ENCODE peak calls at places on chromosomes 4 and X, in eight cellular contexts. Q, F, D, K, G, X, U and E are unnamed samples.

GRCh38 chr4:182884046-182884445 is 33.1 kb downstream of the DCTD start:
- DNase-seq in Q (no peak), F (no peak), D (no peak), K (no peak), G (no peak), X (peak; percentile 22), U (no peak), E (no peak)

GRCh38 chr4:38132140-38132673 is 172.0 kb downstream of the PTTG2 start:
- DNase-seq in Q (no peak), F (no peak), D (no peak), K (no peak), G (no peak), X (peak; percentile 87), U (no peak), E (no peak)

GRCh38 chrX:11449613-11450012 is 156.4 kb downstream of the AMELX start:
- DNase-seq in Q (no peak), F (no peak), D (no peak), K (no peak), G (no peak), X (no peak), U (no peak), E (no peak)

GRCh38 chr4:2930135-2930805 is 32.9 kb downstream of the NOP14 start:
- DNase-seq in Q (no peak), F (no peak), D (no peak), K (no peak), G (no peak), X (no peak), U (peak; percentile 26), E (peak; percentile 54)

GRCh38 chr4:19711871-19712270 is 539.8 kb upstream of the SLIT2 start:
- DNase-seq in Q (no peak), F (no peak), D (no peak), K (no peak), G (no peak), X (peak; percentile 48), U (no peak), E (no peak)

GRCh38 chr4:2938906-2939305 is 24.3 kb downstream of the NOP14 start:
- DNase-seq in Q (no peak), F (peak; percentile 38), D (no peak), K (no peak), G (no peak), X (no peak), U (no peak), E (peak; percentile 65)

GRCh38 chr4:167032876-167033275 is 201.4 kb downstream of the SPOCK3 start:
- DNase-seq in Q (no peak), F (no peak), D (no peak), K (no peak), G (no peak), X (no peak), U (no peak), E (no peak)

GRCh38 chr4:148004228-148004813 is 272.4 kb downstream of the ARHGAP10 start:
- DNase-seq in Q (no peak), F (no peak), D (no peak), K (no peak), G (no peak), X (no peak), U (peak; percentile 47), E (no peak)

GRCh38 chr4:1329408-1330371 is 17.3 kb upstream of the UVSSA start:
- DNase-seq in Q (no peak), F (no peak), D (no peak), K (no peak), G (no peak), X (no peak), U (peak; percentile 32), E (no peak)

GRCh38 chr4:105474110-105474518 is 252 bp upstream of the PPA2 start:
- DNase-seq in Q (no peak), F (peak; percentile 92), D (no peak), K (no peak), G (no peak), X (peak; percentile 96), U (peak; percentile 94), E (no peak)

GRCh38 chr4:126395661-126396060 is 1080.9 kb downstream of the FAT4 start:
- DNase-seq in Q (no peak), F (no peak), D (no peak), K (no peak), G (no peak), X (no peak), U (no peak), E (no peak)

GRCh38 chrX:8879750-8880149 is 78.6 kb upstream of the FAM9A start:
- DNase-seq in Q (no peak), F (no peak), D (no peak), K (peak; percentile 13), G (no peak), X (peak; percentile 13), U (no peak), E (no peak)

GRCh38 chr4:184860018-184860530 is 34.3 kb upstream of the ACSL1 start:
- DNase-seq in Q (no peak), F (no peak), D (no peak), K (no peak), G (no peak), X (no peak), U (no peak), E (no peak)

GRCh38 chr4:113069212-113069892 is 19.9 kb downstream of the ANK2 start:
- DNase-seq in Q (no peak), F (peak; percentile 78), D (no peak), K (no peak), G (no peak), X (no peak), U (no peak), E (no peak)

GRCh38 chr4:32858971-32859370 is 2138.8 kb downstream of the PCDH7 start:
- DNase-seq in Q (no peak), F (no peak), D (no peak), K (no peak), G (no peak), X (peak; percentile 19), U (no peak), E (no peak)

GRCh38 chrX:47170861-47171692 is 22.6 kb upstream of the UBA1 start:
- DNase-seq in Q (no peak), F (no peak), D (no peak), K (no peak), G (no peak), X (no peak), U (no peak), E (no peak)

GRCh38 chrX:137428777-137429564 is 137.0 kb upstream of the ZIC3 start:
- DNase-seq in Q (no peak), F (no peak), D (no peak), K (no peak), G (no peak), X (no peak), U (no peak), E (no peak)

GRCh38 chr4:658031-658667 is 15.9 kb downstream of the ATP5ME start:
- DNase-seq in Q (no peak), F (no peak), D (no peak), K (no peak), G (no peak), X (no peak), U (no peak), E (peak; percentile 68)

GRCh38 chrX:41276661-41277506 is 57.1 kb upstream of the DDX3X start:
- DNase-seq in Q (no peak), F (no peak), D (no peak), K (no peak), G (peak; percentile 43), X (peak; percentile 11), U (no peak), E (no peak)

GRCh38 chrX:45710081-45710801 is 509.6 kb upstream of the DIPK2B start:
- DNase-seq in Q (no peak), F (no peak), D (no peak), K (no peak), G (no peak), X (peak; percentile 43), U (no peak), E (no peak)

GRCh38 chr4:79526970-79527565 is 119.0 kb upstream of the GK2 start:
- DNase-seq in Q (no peak), F (no peak), D (no peak), K (no peak), G (no peak), X (no peak), U (no peak), E (no peak)

GRCh38 chr4:65508169-65508568 is 162.1 kb downstream of the EPHA5 start:
- DNase-seq in Q (no peak), F (no peak), D (no peak), K (no peak), G (no peak), X (no peak), U (no peak), E (no peak)